ENCODE peak calls at places on chromosomes 11 and 22, in five cellular contexts. Y is stimulated activated CD4-positive, alpha-beta T cell treated with anti-CD3 and anti-CD28 coated beads, Interleukin-12 subunit alpha, Interleukin-12 subunit beta, amount 100 ng/mL, for 24 hours; K is NCI-H1092; Q is cardiac muscle cell; L is neuronal stem cell. V is an unnamed sample.

GRCh38 chr11:47946682-47947575 is 33.4 kb upstream of the PTPRJ start:
- DNase-seq in Y (no peak), K (no peak), Q (peak; percentile 97), L (no peak), V (no peak)

GRCh38 chr22:32850591-32851517 is 49.3 kb downstream of the TIMP3 start:
- DNase-seq in Y (no peak), K (no peak), Q (peak; percentile 64), L (no peak), V (no peak)

GRCh38 chr22:48871176-48871840 is 956.4 kb downstream of the BRD1 start:
- DNase-seq in Y (no peak), K (no peak), Q (no peak), L (no peak), V (no peak)

GRCh38 chr11:104094576-104094975 is 58.1 kb downstream of the DDI1 start:
- DNase-seq in Y (no peak), K (no peak), Q (no peak), L (no peak), V (no peak)

GRCh38 chr11:101949846-101950245 is 33.5 kb upstream of the ANGPTL5 start:
- DNase-seq in Y (no peak), K (no peak), Q (no peak), L (no peak), V (no peak)

GRCh38 chr11:643366-643765 is 6.3 kb downstream of the DRD4 start:
- DNase-seq in Y (no peak), K (no peak), Q (no peak), L (no peak), V (no peak)

GRCh38 chr11:61609970-61610347 is 29.1 kb upstream of the SYT7 start:
- DNase-seq in Y (no peak), K (peak; percentile 38), Q (no peak), L (no peak), V (peak; percentile 35)

GRCh38 chr11:61148016-61148640 is 13.1 kb downstream of the VPS37C start:
- DNase-seq in Y (no peak), K (no peak), Q (peak; percentile 50), L (no peak), V (no peak)

GRCh38 chr11:101010899-101011298 is 118.7 kb downstream of the PGR start:
- DNase-seq in Y (no peak), K (no peak), Q (no peak), L (no peak), V (no peak)

GRCh38 chr11:66686801-66687750 is 9.4 kb upstream of the RBM4B start:
- DNase-seq in Y (no peak), K (no peak), Q (no peak), L (no peak), V (no peak)

GRCh38 chr11:47178737-47179654 is 2.3 kb upstream of the ARFGAP2 start:
- DNase-seq in Y (no peak), K (no peak), Q (no peak), L (no peak), V (no peak)

GRCh38 chr11:79461144-79461543 is 20.3 kb upstream of the TENM4 start:
- DNase-seq in Y (no peak), K (no peak), Q (peak; percentile 72), L (peak; percentile 21), V (peak; percentile 73)

GRCh38 chr11:11335043-11335442 is 18.0 kb downstream of the CSNK2A3 start:
- DNase-seq in Y (no peak), K (no peak), Q (no peak), L (no peak), V (no peak)

GRCh38 chr11:47437746-47438418 is 11.1 kb downstream of the RAPSN start:
- DNase-seq in Y (no peak), K (peak; percentile 77), Q (no peak), L (no peak), V (no peak)

GRCh38 chr11:115590254-115590653 is 86.0 kb upstream of the CADM1 start:
- DNase-seq in Y (no peak), K (peak; percentile 60), Q (no peak), L (no peak), V (no peak)

GRCh38 chr22:47154621-47155081 is 392.2 kb downstream of the TBC1D22A start:
- DNase-seq in Y (no peak), K (no peak), Q (peak; percentile 79), L (no peak), V (no peak)

GRCh38 chr22:30054067-30054763 is 26.0 kb upstream of the HORMAD2 start:
- DNase-seq in Y (no peak), K (no peak), Q (no peak), L (no peak), V (no peak)

GRCh38 chr11:61580292-61580888 is 486 bp downstream of the SYT7 start:
- DNase-seq in Y (no peak), K (no peak), Q (no peak), L (no peak), V (no peak)

GRCh38 chr22:46974077-46974476 is 211.6 kb downstream of the TBC1D22A start:
- DNase-seq in Y (no peak), K (no peak), Q (no peak), L (no peak), V (no peak)

GRCh38 chr11:24239016-24239720 is 257.7 kb upstream of the LUZP2 start:
- DNase-seq in Y (no peak), K (no peak), Q (peak; percentile 49), L (no peak), V (no peak)

GRCh38 chr11:2690596-2691354 is 9.0 kb downstream of the KCNQ1OT1 start:
- DNase-seq in Y (no peak), K (no peak), Q (no peak), L (no peak), V (no peak)

GRCh38 chr11:32562839-32563599 is 20.6 kb upstream of the EIF3M start:
- DNase-seq in Y (no peak), K (no peak), Q (peak; percentile 56), L (no peak), V (no peak)

GRCh38 chr22:29625090-29625825 is 21.8 kb downstream of the NF2 start:
- DNase-seq in Y (no peak), K (peak; percentile 10), Q (peak; percentile 78), L (peak; percentile 42), V (peak; percentile 75)

GRCh38 chr11:11407065-11407737 is 54.2 kb upstream of the CSNK2A3 start:
- DNase-seq in Y (no peak), K (peak; percentile 81), Q (no peak), L (no peak), V (no peak)

GRCh38 chr11:103987631-103988594 is 48.5 kb upstream of the DDI1 start:
- DNase-seq in Y (no peak), K (no peak), Q (peak; percentile 36), L (no peak), V (no peak)

GRCh38 chr11:64809781-64810241 is 540 bp downstream of the MEN1 start:
- DNase-seq in Y (no peak), K (no peak), Q (peak; percentile 19), L (no peak), V (no peak)

GRCh38 chr11:114684636-114685035 is 6.3 kb downstream of the NXPE2 start:
- DNase-seq in Y (no peak), K (no peak), Q (no peak), L (no peak), V (no peak)

GRCh38 chr11:112321521-112322172 is 61.0 kb upstream of the PLET1 start:
- DNase-seq in Y (no peak), K (peak; percentile 80), Q (peak; percentile 93), L (no peak), V (no peak)

GRCh38 chr22:47294571-47294970 is 532.1 kb downstream of the TBC1D22A start:
- DNase-seq in Y (no peak), K (no peak), Q (no peak), L (no peak), V (no peak)

GRCh38 chr22:43985532-43985931 is 30.3 kb downstream of the SAMM50 start:
- DNase-seq in Y (no peak), K (no peak), Q (peak; percentile 16), L (no peak), V (no peak)

GRCh38 chr11:29272019-29272654 is 744.7 kb downstream of the KCNA4 start:
- DNase-seq in Y (no peak), K (no peak), Q (peak; percentile 63), L (no peak), V (no peak)

GRCh38 chr11:46049325-46049860 is 71.9 kb downstream of the PHF21A start:
- DNase-seq in Y (no peak), K (no peak), Q (no peak), L (no peak), V (no peak)